ENCODE peak calls at places on chromosomes 3 and 15, in ten cellular contexts. One of them, this sample, is unnamed.

GRCh38 chr15:90449206-90449735 is 61.2 kb downstream of the IQGAP1 start:
- DNase-seq in HEK293T: no peak
- DNase-seq in pulmonary artery endothelial cell: no peak
- DNase-seq in heart right ventricle: no peak
- DNase-seq in DMS153: no peak
- DNase-seq in activated T-cell treated with anti-CD3 and anti-CD28 coated beads for 24 hours: no peak
- DNase-seq in gastrocnemius medialis: no peak
- DNase-seq in activated B cell treated with CpG ODN at 0.5 μM for 24 hours: no peak
- DNase-seq in HFF-Myc: no peak
- DNase-seq in hippocampal formation: no peak
- DNase-seq in this sample: no peak

GRCh38 chr15:31563421-31563820 is 236.8 kb downstream of the KLF13 start:
- DNase-seq in activated B cell treated with CpG ODN at 0.5 μM for 24 hours: no peak
- DNase-seq in heart right ventricle: no peak
- DNase-seq in activated T-cell treated with anti-CD3 and anti-CD28 coated beads for 24 hours: no peak
- DNase-seq in gastrocnemius medialis: no peak
- DNase-seq in pulmonary artery endothelial cell: no peak
- DNase-seq in DMS153: no peak
- DNase-seq in HEK293T: no peak
- DNase-seq in HFF-Myc: no peak
- DNase-seq in hippocampal formation: no peak
- DNase-seq in this sample: no peak

GRCh38 chr15:35308802-35309201 is 223.7 kb upstream of the NANOGP8 start:
- DNase-seq in HEK293T: no peak
- DNase-seq in activated B cell treated with CpG ODN at 0.5 μM for 24 hours: no peak
- DNase-seq in hippocampal formation: no peak
- DNase-seq in gastrocnemius medialis: no peak
- DNase-seq in DMS153: peak; percentile 38
- DNase-seq in heart right ventricle: no peak
- DNase-seq in HFF-Myc: peak; percentile 81
- DNase-seq in activated T-cell treated with anti-CD3 and anti-CD28 coated beads for 24 hours: no peak
- DNase-seq in pulmonary artery endothelial cell: peak; percentile 96
- DNase-seq in this sample: peak; percentile 97

GRCh38 chr3:132550579-132551305 is 46.3 kb upstream of the ACKR4 start:
- DNase-seq in heart right ventricle: no peak
- DNase-seq in hippocampal formation: no peak
- DNase-seq in pulmonary artery endothelial cell: no peak
- DNase-seq in HFF-Myc: no peak
- DNase-seq in HEK293T: no peak
- DNase-seq in DMS153: no peak
- DNase-seq in activated T-cell treated with anti-CD3 and anti-CD28 coated beads for 24 hours: no peak
- DNase-seq in activated B cell treated with CpG ODN at 0.5 μM for 24 hours: no peak
- DNase-seq in gastrocnemius medialis: no peak
- DNase-seq in this sample: no peak

GRCh38 chr3:191373327-191373726 is 43.0 kb upstream of the UTS2B start:
- DNase-seq in DMS153: no peak
- DNase-seq in HEK293T: no peak
- DNase-seq in heart right ventricle: no peak
- DNase-seq in HFF-Myc: no peak
- DNase-seq in activated B cell treated with CpG ODN at 0.5 μM for 24 hours: no peak
- DNase-seq in pulmonary artery endothelial cell: no peak
- DNase-seq in gastrocnemius medialis: no peak
- DNase-seq in hippocampal formation: no peak
- DNase-seq in activated T-cell treated with anti-CD3 and anti-CD28 coated beads for 24 hours: no peak
- DNase-seq in this sample: no peak

GRCh38 chr3:111112913-111113312 is 41.3 kb downstream of the NECTIN3 start:
- DNase-seq in hippocampal formation: no peak
- DNase-seq in activated T-cell treated with anti-CD3 and anti-CD28 coated beads for 24 hours: no peak
- DNase-seq in activated B cell treated with CpG ODN at 0.5 μM for 24 hours: no peak
- DNase-seq in DMS153: no peak
- DNase-seq in gastrocnemius medialis: no peak
- DNase-seq in HEK293T: no peak
- DNase-seq in pulmonary artery endothelial cell: no peak
- DNase-seq in heart right ventricle: no peak
- DNase-seq in HFF-Myc: no peak
- DNase-seq in this sample: no peak

GRCh38 chr3:188003188-188004171 is 150.5 kb upstream of the LPP start:
- DNase-seq in HFF-Myc: no peak
- DNase-seq in DMS153: peak; percentile 75
- DNase-seq in activated T-cell treated with anti-CD3 and anti-CD28 coated beads for 24 hours: no peak
- DNase-seq in pulmonary artery endothelial cell: no peak
- DNase-seq in gastrocnemius medialis: no peak
- DNase-seq in heart right ventricle: no peak
- DNase-seq in hippocampal formation: no peak
- DNase-seq in HEK293T: no peak
- DNase-seq in activated B cell treated with CpG ODN at 0.5 μM for 24 hours: no peak
- DNase-seq in this sample: no peak

GRCh38 chr3:151315136-151315535 is 1.5 kb downstream of the GPR87 start:
- DNase-seq in pulmonary artery endothelial cell: no peak
- DNase-seq in activated B cell treated with CpG ODN at 0.5 μM for 24 hours: no peak
- DNase-seq in HFF-Myc: no peak
- DNase-seq in gastrocnemius medialis: no peak
- DNase-seq in activated T-cell treated with anti-CD3 and anti-CD28 coated beads for 24 hours: no peak
- DNase-seq in heart right ventricle: no peak
- DNase-seq in DMS153: no peak
- DNase-seq in HEK293T: no peak
- DNase-seq in hippocampal formation: no peak
- DNase-seq in this sample: no peak

GRCh38 chr3:114178770-114179368 is at the start of gene DRD3:
- DNase-seq in activated B cell treated with CpG ODN at 0.5 μM for 24 hours: no peak
- DNase-seq in gastrocnemius medialis: no peak
- DNase-seq in heart right ventricle: no peak
- DNase-seq in HFF-Myc: peak; percentile 14
- DNase-seq in DMS153: no peak
- DNase-seq in HEK293T: peak; percentile 57
- DNase-seq in pulmonary artery endothelial cell: no peak
- DNase-seq in hippocampal formation: no peak
- DNase-seq in activated T-cell treated with anti-CD3 and anti-CD28 coated beads for 24 hours: no peak
- DNase-seq in this sample: peak; percentile 62

GRCh38 chr15:58221591-58222241 is 83.5 kb downstream of the AQP9 start:
- DNase-seq in hippocampal formation: no peak
- DNase-seq in HFF-Myc: no peak
- DNase-seq in activated T-cell treated with anti-CD3 and anti-CD28 coated beads for 24 hours: no peak
- DNase-seq in heart right ventricle: no peak
- DNase-seq in HEK293T: peak; percentile 30
- DNase-seq in activated B cell treated with CpG ODN at 0.5 μM for 24 hours: no peak
- DNase-seq in DMS153: no peak
- DNase-seq in pulmonary artery endothelial cell: no peak
- DNase-seq in gastrocnemius medialis: no peak
- DNase-seq in this sample: peak; percentile 40

GRCh38 chr15:74958320-74958907 is 1.8 kb upstream of the RPP25 start:
- DNase-seq in DMS153: peak; percentile 52
- DNase-seq in activated B cell treated with CpG ODN at 0.5 μM for 24 hours: peak; percentile 18
- DNase-seq in heart right ventricle: peak; percentile 58
- DNase-seq in gastrocnemius medialis: peak; percentile 14
- DNase-seq in hippocampal formation: no peak
- DNase-seq in HEK293T: no peak
- DNase-seq in HFF-Myc: no peak
- DNase-seq in pulmonary artery endothelial cell: no peak
- DNase-seq in activated T-cell treated with anti-CD3 and anti-CD28 coated beads for 24 hours: no peak
- DNase-seq in this sample: peak; percentile 55

GRCh38 chr3:192887047-192887446 is 30.6 kb downstream of the MB21D2 start:
- DNase-seq in activated T-cell treated with anti-CD3 and anti-CD28 coated beads for 24 hours: no peak
- DNase-seq in activated B cell treated with CpG ODN at 0.5 μM for 24 hours: no peak
- DNase-seq in heart right ventricle: no peak
- DNase-seq in DMS153: no peak
- DNase-seq in gastrocnemius medialis: no peak
- DNase-seq in hippocampal formation: no peak
- DNase-seq in HFF-Myc: no peak
- DNase-seq in HEK293T: no peak
- DNase-seq in pulmonary artery endothelial cell: peak; percentile 37
- DNase-seq in this sample: peak; percentile 71

GRCh38 chr3:77204788-77205187 is 164.9 kb downstream of the ROBO2 start:
- DNase-seq in HEK293T: no peak
- DNase-seq in gastrocnemius medialis: no peak
- DNase-seq in HFF-Myc: no peak
- DNase-seq in activated B cell treated with CpG ODN at 0.5 μM for 24 hours: no peak
- DNase-seq in heart right ventricle: no peak
- DNase-seq in pulmonary artery endothelial cell: no peak
- DNase-seq in activated T-cell treated with anti-CD3 and anti-CD28 coated beads for 24 hours: no peak
- DNase-seq in hippocampal formation: no peak
- DNase-seq in DMS153: no peak
- DNase-seq in this sample: no peak

This sample was measured in lung microvascular endothelial cell.